ENCODE peak calls at places on chromosomes 5 and 9, in four cellular contexts. S is K562, Q is HepG2, L is HCT116. F is an unnamed sample.

GRCh38 chr5:137666109-137666850 is 69.6 kb downstream of the KLHL3 start:
- DNase-seq in S (no peak), Q (no peak), L (no peak), F (no peak)

GRCh38 chr9:124218438-124219289 is 39.1 kb upstream of the NEK6 start:
- DNase-seq in S (peak), Q (peak), L (peak), F (no peak)

GRCh38 chr9:13770956-13771355 is 491.5 kb upstream of the MPDZ start:
- DNase-seq in S (no peak), Q (no peak), L (no peak), F (no peak)

GRCh38 chr5:136222575-136223235 is 29.7 kb upstream of the SMIM32 start:
- DNase-seq in S (no peak), Q (no peak), L (no peak), F (no peak)

GRCh38 chr5:129541648-129542251 is 81.7 kb downstream of the ADAMTS19 start:
- DNase-seq in S (no peak), Q (peak), L (peak), F (no peak)

GRCh38 chr5:88672644-88673493 is 210.1 kb downstream of the MEF2C start:
- DNase-seq in S (no peak), Q (no peak), L (no peak), F (no peak)

GRCh38 chr5:41094871-41095270 is 23.7 kb upstream of the MROH2B start:
- DNase-seq in S (peak), Q (peak), L (peak), F (no peak)

GRCh38 chr5:138275379-138275782 is 960 bp upstream of the GFRA3 start:
- DNase-seq in S (peak), Q (peak), L (no peak), F (no peak)

GRCh38 chr5:2300421-2300820 is 417.7 kb upstream of the IRX4 start:
- DNase-seq in S (no peak), Q (no peak), L (no peak), F (no peak)

GRCh38 chr5:170782438-170782837 is 1.1 kb upstream of the GABRP start:
- DNase-seq in S (no peak), Q (no peak), L (no peak), F (no peak)

GRCh38 chr5:169945831-169946261 is 34.4 kb downstream of the INSYN2B start:
- DNase-seq in S (no peak), Q (no peak), L (no peak), F (no peak)

GRCh38 chr5:146049704-146050026 is 55.7 kb downstream of the PLAC8L1 start:
- DNase-seq in S (no peak), Q (no peak), L (no peak), F (no peak)

GRCh38 chr9:19457694-19458009 is 48.8 kb downstream of the ACER2 start:
- DNase-seq in S (no peak), Q (no peak), L (no peak), F (no peak)

GRCh38 chr9:133238272-133238850 is 29.3 kb upstream of the OBP2B start:
- DNase-seq in S (peak), Q (peak), L (peak), F (no peak)

GRCh38 chr5:78557601-78558000 is 91.0 kb downstream of the LHFPL2 start:
- DNase-seq in S (no peak), Q (no peak), L (no peak), F (no peak)

GRCh38 chr9:120873512-120873911 is 3.5 kb downstream of the PHF19 start:
- DNase-seq in S (no peak), Q (no peak), L (peak), F (no peak)

GRCh38 chr9:110351009-110351467 is 13.4 kb upstream of the TXNDC8 start:
- DNase-seq in S (peak), Q (no peak), L (peak), F (no peak)

GRCh38 chr9:116323012-116323411 is 169.4 kb downstream of the PAPPA start:
- DNase-seq in S (no peak), Q (no peak), L (no peak), F (no peak)

GRCh38 chr9:137244486-137245449 is 3.7 kb downstream of the TUBB4B start:
- DNase-seq in S (no peak), Q (no peak), L (no peak), F (no peak)

GRCh38 chr9:109887079-109887478 is 107.1 kb downstream of the PALM2AKAP2 start:
- DNase-seq in S (no peak), Q (no peak), L (no peak), F (no peak)

GRCh38 chr5:52898961-52899680 is 90.0 kb upstream of the ITGA2 start:
- DNase-seq in S (no peak), Q (no peak), L (no peak), F (no peak)

DNA sequence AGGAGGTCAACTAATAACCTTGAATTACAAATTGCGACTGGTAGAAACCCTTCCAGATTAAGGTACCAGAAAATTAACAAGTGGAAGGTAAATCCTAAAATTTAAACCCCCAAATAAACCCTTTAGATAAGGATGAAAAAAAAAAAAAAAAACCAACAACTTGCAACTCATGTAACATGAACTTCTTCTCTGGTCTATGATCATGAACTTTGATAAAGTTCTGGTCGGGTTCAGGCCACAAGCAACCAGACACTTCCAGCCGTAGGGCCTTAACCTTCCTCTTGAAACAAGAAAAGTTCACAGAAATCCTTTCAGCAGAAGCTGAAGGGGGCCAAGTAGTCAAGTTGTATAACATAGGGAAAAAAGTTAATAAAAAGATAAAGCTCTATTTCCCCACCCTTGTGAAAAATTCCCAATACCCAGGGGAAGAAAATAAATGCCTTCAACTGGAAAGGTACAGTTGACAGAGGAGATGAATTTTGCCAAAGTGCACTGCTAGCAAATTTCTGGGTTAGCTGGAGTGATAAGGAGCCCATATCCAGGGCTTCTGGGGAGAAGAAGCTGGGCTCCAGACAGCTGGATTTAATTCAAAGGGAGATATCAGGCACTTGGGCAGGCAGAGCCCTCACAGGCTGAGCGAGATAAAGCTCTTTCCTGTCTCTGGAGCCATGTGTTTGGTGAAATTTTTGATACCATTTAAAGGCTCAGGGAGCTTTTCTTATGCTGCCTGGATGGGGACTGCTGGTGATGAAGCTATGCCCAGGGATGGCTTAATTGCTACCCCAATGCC is 234.2 kb upstream of the PANK3 start:
- DNase-seq in S (peak), Q (no peak), L (no peak), F (no peak)
- TF ChIP-seq TCF7L2 in S (no peak), Q (no peak), L (no peak), F (no peak)

GRCh38 chr5:60092671-60093422 is 199.3 kb upstream of the PDE4D start:
- DNase-seq in S (no peak), Q (peak), L (no peak), F (no peak)
- TF ChIP-seq TCF7L2 in S (no peak), Q (no peak), L (no peak), F (no peak)

DNA sequence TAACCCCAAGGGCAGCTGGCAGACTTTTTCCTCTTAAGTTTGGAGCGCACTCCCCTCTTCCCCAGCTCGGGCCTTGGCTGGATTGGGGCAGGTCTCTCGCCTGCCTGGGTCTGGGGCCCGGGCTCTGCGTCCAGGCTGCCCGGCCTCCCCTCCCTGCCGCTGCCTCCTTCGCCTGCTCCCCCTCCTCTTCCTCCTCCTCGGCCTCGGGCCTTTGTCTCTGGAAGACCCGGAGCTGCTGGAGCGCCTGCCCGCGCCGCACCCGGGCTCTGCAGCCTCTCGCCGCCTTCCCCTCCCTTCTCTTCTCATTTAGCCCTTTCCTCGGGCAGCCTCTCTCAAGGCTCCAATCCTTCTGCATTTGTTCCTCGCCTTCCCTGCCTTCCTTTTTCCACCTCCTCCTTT is 218.6 kb downstream of the C9orf50 start:
- DNase-seq in S (no peak), Q (no peak), L (no peak), F (no peak)
- TF ChIP-seq TCF7L2 in S (no peak), Q (no peak), L (no peak), F (no peak)

GRCh38 chr5:72503888-72504491 is 3.2 kb downstream of the ZNF366 start:
- DNase-seq in S (peak), Q (no peak), L (no peak), F (no peak)
- TF ChIP-seq TCF7L2 in S (no peak), Q (no peak), L (no peak), F (no peak)

GRCh38 chr5:74767579-74767913 is 497 bp downstream of the NSA2 start:
- DNase-seq in S (peak), Q (peak), L (peak), F (no peak)

GRCh38 chr5:74766348-74766886 is 500 bp downstream of the GFM2 start:
- DNase-seq in S (peak), Q (peak), L (peak), F (no peak)

GRCh38 chr5:74766887-74767578 is at the start of the genes GFM2 and NSA2:
- DNase-seq in S (peak), Q (peak), L (peak), F (peak)

DNA sequence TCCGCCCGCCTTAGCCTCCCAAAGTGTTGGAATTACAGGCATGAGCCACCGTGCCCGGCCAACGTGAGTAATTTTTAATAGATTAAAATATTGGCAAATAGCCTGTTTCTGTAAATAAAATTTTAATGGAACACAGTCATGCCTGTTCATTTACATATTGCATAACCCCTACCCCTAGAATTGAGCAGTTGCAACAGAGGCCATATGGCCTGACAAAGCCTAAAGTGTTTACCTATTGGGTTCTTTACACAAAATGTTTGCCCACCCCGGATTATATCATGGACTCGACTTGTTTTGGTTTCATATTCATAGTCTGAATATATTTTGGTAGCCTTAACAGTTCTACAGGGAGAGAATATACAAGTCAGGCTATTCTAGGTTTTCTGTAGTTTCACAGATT is 5.3 kb downstream of the NSA2 start:
- DNase-seq in S (no peak), Q (peak), L (no peak), F (no peak)
- TF ChIP-seq TCF7L2 in S (no peak), Q (no peak), L (no peak), F (no peak)

DNA sequence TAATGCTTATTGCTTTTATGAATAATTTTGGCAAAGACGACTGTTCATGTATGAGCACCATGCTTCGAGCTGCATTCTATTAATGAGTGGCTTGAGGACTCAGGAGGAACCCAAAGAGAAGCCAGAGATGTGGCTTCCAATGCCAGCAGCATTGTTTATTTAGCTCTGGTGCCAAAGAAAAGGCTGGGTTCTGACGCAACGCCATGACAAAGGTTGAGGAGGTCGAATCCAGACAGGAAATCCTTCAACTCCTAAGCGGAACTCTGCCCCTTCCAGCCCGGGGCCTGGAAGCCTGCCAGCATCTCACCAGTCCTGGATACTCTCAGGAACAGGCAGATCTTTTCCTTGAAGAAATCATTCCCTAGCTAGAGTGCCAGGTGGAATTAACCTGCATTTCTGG is 104.4 kb downstream of the ARHGAP26 start:
- DNase-seq in S (no peak), Q (peak), L (no peak), F (peak)
- TF ChIP-seq TCF7L2 in S (no peak), Q (no peak), L (no peak), F (no peak)

DNA sequence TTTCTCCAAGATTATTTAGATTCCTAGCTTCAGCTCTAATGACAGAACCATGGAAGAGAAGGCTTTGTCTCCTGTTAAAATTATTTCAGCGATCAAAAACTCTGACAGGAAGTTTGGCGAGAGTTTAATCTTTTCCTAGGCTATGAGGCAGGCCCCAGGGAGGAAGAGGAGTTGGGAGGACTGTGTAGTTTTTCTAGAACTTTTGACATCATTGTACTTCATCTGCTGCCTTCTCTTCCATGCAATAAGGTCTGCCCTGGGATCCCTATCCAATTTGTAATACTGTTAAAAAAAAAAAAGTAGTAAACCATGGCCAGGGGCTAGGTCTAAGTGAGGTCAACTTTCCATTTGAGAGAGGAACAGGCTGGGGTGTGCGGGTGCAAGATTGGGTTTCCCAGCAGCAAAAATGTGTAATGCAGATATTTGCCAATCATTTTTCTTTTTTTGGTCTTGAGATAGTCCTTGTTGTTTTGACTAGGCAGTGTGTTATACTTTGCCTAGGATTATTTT is 261.9 kb upstream of the ANKH start:
- DNase-seq in S (no peak), Q (no peak), L (no peak), F (no peak)
- TF ChIP-seq TCF7L2 in S (no peak), Q (no peak), L (no peak), F (no peak)

GRCh38 chr5:147446528-147446927 is 63.3 kb downstream of the DPYSL3 start:
- DNase-seq in S (no peak), Q (no peak), L (no peak), F (no peak)

GRCh38 chr5:147445951-147446350 is 63.9 kb downstream of the DPYSL3 start:
- DNase-seq in S (no peak), Q (no peak), L (no peak), F (no peak)

GRCh38 chr5:147450596-147450995 is 59.3 kb downstream of the DPYSL3 start:
- DNase-seq in S (no peak), Q (no peak), L (no peak), F (no peak)

GRCh38 chr5:147451125-147451524 is 58.7 kb downstream of the DPYSL3 start:
- DNase-seq in S (no peak), Q (no peak), L (no peak), F (no peak)

GRCh38 chr5:147448766-147449165 is 61.1 kb downstream of the DPYSL3 start:
- DNase-seq in S (no peak), Q (no peak), L (no peak), F (no peak)
- TF ChIP-seq TCF7L2 in S (no peak), Q (no peak), L (no peak), F (no peak)

DNA sequence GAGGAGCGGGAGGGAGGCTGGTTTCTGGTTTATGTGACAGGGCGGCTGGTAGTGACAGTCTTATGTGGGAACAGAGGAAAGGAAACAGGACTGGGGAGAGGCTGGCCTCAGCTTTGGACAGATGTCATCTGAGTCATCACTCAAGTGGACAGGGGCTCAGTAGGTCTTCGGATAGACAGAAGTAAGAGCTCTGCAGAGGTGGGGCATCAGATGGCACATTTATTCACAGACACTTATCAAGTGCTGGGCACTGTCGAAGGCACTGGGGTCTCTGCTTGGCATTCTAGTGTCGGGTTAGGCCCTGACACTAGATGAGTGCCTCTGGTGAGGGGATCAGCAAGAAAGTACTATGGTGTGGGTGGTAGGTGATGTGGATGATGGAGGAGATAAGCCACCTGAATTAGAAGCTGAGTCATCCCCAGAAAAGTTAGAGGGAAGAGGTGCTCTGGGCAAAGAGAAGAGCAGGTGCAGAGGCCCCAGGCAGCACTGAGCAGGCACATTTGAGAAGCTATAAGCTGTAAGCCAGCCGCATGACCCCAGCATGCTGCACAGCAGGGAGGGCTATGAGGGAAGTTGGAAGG is 27.4 kb downstream of the MAML1 start:
- DNase-seq in S (peak), Q (no peak), L (no peak), F (no peak)
- TF ChIP-seq TCF7L2 in S (no peak), Q (no peak), L (no peak), F (no peak)

GRCh38 chr9:91949293-91949945 is 609 bp downstream of the ROR2 start:
- DNase-seq in S (no peak), Q (no peak), L (no peak), F (no peak)

GRCh38 chr9:91948061-91948422 is 2.0 kb downstream of the ROR2 start:
- DNase-seq in S (peak), Q (no peak), L (no peak), F (no peak)

GRCh38 chr9:91946825-91947224 is 3.2 kb downstream of the ROR2 start:
- DNase-seq in S (peak), Q (no peak), L (no peak), F (no peak)

GRCh38 chr9:91949946-91950664 is at the start of gene ROR2:
- DNase-seq in S (peak), Q (no peak), L (peak), F (no peak)

GRCh38 chr9:91948423-91949292 is 1.4 kb downstream of the ROR2 start:
- DNase-seq in S (peak), Q (no peak), L (peak), F (no peak)
- TF ChIP-seq TCF7L2 in S (no peak), Q (no peak), L (no peak), F (no peak)